ENCODE peak calls at places on chromosomes 4 and X, in six cellular contexts. N, J, A, L, O and X are unnamed samples.

GRCh38 chr4:6494431-6495295 is 22.2 kb upstream of the PPP2R2C start:
- DNase-seq in J (no peak), N (no peak), A (no peak), O (no peak), L (no peak), X (no peak)

GRCh38 chr4:97507587-97508245 is 635.6 kb downstream of the STPG2 start:
- DNase-seq in A (no peak), O (no peak), J (no peak), L (peak; percentile 30), N (no peak), X (no peak)

GRCh38 chr4:110626532-110627153 is 3.8 kb upstream of the PITX2 start:
- DNase-seq in A (no peak), O (no peak), L (no peak), N (no peak), J (no peak), X (no peak)

GRCh38 chr4:75327804-75328512 is 186.2 kb downstream of the RCHY1 start:
- DNase-seq in J (no peak), N (no peak), O (no peak), A (no peak), L (no peak), X (no peak)

GRCh38 chr4:55768291-55768690 is 51.3 kb upstream of the EXOC1L start:
- DNase-seq in N (peak; percentile 5), O (peak; percentile 80), A (no peak), L (peak; percentile 92), J (no peak), X (no peak)

GRCh38 chr4:87304659-87305277 is 17.9 kb downstream of the HSD17B13 start:
- DNase-seq in J (no peak), O (no peak), L (peak; percentile 16), N (peak; percentile 3), A (no peak), X (no peak)

GRCh38 chrX:39802354-39802753 is 295.4 kb downstream of the BCOR start:
- DNase-seq in O (no peak), A (no peak), J (no peak), L (no peak), N (no peak), X (no peak)

GRCh38 chrX:73830489-73831414 is 267.8 kb downstream of the CHIC1 start:
- DNase-seq in L (no peak), J (no peak), N (no peak), A (no peak), O (no peak), X (no peak)

GRCh38 chr4:122665148-122665547 is 44.3 kb upstream of the IL21 start:
- DNase-seq in N (no peak), J (no peak), L (no peak), A (no peak), O (no peak), X (no peak)

GRCh38 chr4:146577111-146577510 is 55.4 kb upstream of the SLC10A7 start:
- DNase-seq in A (no peak), J (no peak), O (no peak), L (peak; percentile 30), N (no peak), X (no peak)

GRCh38 chrX:77160301-77160700 is 286.9 kb upstream of the FGF16 start:
- DNase-seq in O (no peak), N (peak; percentile 6), J (no peak), A (no peak), L (no peak), X (no peak)

GRCh38 chr4:62162606-62163005 is 962.5 kb downstream of the ADGRL3 start:
- DNase-seq in O (no peak), A (no peak), L (no peak), N (no peak), J (no peak), X (no peak)

GRCh38 chrX:151085207-151085606 is 91.2 kb upstream of the GPR50 start:
- DNase-seq in A (no peak), L (no peak), J (no peak), O (no peak), N (no peak), X (no peak)

GRCh38 chr4:21134994-21135393 is 434.7 kb downstream of the PACRGL start:
- DNase-seq in O (no peak), N (no peak), A (no peak), L (no peak), J (no peak), X (no peak)

GRCh38 chr4:183499389-183499788 is 5.5 kb upstream of the ING2 start:
- DNase-seq in N (peak; percentile 34), A (no peak), L (no peak), O (no peak), J (no peak), X (no peak)

GRCh38 chr4:76950052-76950845 is 697 bp downstream of the SEPTIN11 start:
- DNase-seq in L (no peak), J (peak; percentile 37), N (peak; percentile 21), O (no peak), A (peak; percentile 53), X (peak; percentile 74)

GRCh38 chr4:121154103-121154515 is 10.0 kb downstream of the TNIP3 start:
- DNase-seq in O (no peak), J (no peak), A (no peak), N (no peak), L (no peak), X (no peak)

GRCh38 chrX:150044556-150044955 is 106.3 kb upstream of the EOLA2 start:
- DNase-seq in N (no peak), L (no peak), O (no peak), A (no peak), J (no peak), X (no peak)

GRCh38 chr4:56241500-56241899 is 145.8 kb downstream of the AASDH start:
- DNase-seq in L (no peak), A (no peak), N (no peak), J (no peak), O (no peak), X (no peak)

GRCh38 chr4:19675172-19675811 is 576.4 kb upstream of the SLIT2 start:
- DNase-seq in A (no peak), L (peak; percentile 49), N (no peak), O (no peak), J (no peak), X (no peak)

GRCh38 chr4:142348489-142349076 is 497.5 kb downstream of the INPP4B start:
- DNase-seq in A (no peak), L (no peak), N (no peak), J (no peak), O (no peak), X (no peak)

GRCh38 chr4:152063301-152064235 is 302.8 kb upstream of the GATB start:
- DNase-seq in N (no peak), O (no peak), L (no peak), J (no peak), A (no peak), X (no peak)

GRCh38 chr4:36152712-36153111 is 91.6 kb downstream of the ARAP2 start:
- DNase-seq in L (no peak), A (no peak), J (no peak), O (no peak), N (no peak), X (no peak)

GRCh38 chrX:65643046-65643785 is 24.2 kb upstream of the MSN start:
- DNase-seq in J (no peak), N (peak; percentile 6), O (no peak), L (no peak), A (no peak), X (no peak)

GRCh38 chrX:49892552-49892951 is 13.3 kb downstream of the USP27X start:
- DNase-seq in O (no peak), J (no peak), N (no peak), L (no peak), A (no peak), X (no peak)

GRCh38 chr4:94978904-94979303 is 221.1 kb downstream of the BMPR1B start:
- DNase-seq in A (no peak), L (peak; percentile 90), O (no peak), N (no peak), J (no peak), X (no peak)

GRCh38 chr4:139007640-139008039 is 7.9 kb upstream of the NOCT start:
- DNase-seq in A (no peak), J (no peak), L (no peak), O (no peak), N (no peak), X (no peak)

GRCh38 chrX:22128961-22129360 is 96.8 kb downstream of the PHEX start:
- DNase-seq in N (no peak), A (no peak), J (no peak), L (no peak), O (no peak), X (no peak)

GRCh38 chr4:187378441-187378840 is 617.1 kb upstream of the ZFP42 start:
- DNase-seq in O (no peak), A (no peak), L (no peak), J (no peak), N (no peak), X (no peak)

GRCh38 chr4:138045036-138045435 is 197.1 kb downstream of the SLC7A11 start:
- DNase-seq in O (no peak), L (no peak), N (no peak), A (no peak), J (no peak), X (no peak)

GRCh38 chr4:142696334-142697122 is 149.6 kb downstream of the INPP4B start:
- DNase-seq in A (no peak), O (no peak), N (no peak), L (no peak), J (no peak), X (no peak)

GRCh38 chrX:50097121-50097520 is 103.7 kb downstream of the AKAP4 start:
- DNase-seq in J (no peak), L (no peak), O (no peak), A (no peak), N (no peak), X (no peak)